ENCODE peak calls at places on chromosomes 1 and 21, in five cellular contexts. S, B, D, G and T are unnamed samples. For H3K9me3, the result is how much of the 10 kb centered on the place peaks cover.

GRCh38 chr1:39047374-39048229 is 21.5 kb downstream of the NDUFS5 start:
- DNase-seq in S (no peak), B (no peak), D (no peak), G (peak), T (peak)

GRCh38 chr1:7046314-7046713 is 261.1 kb downstream of the CAMTA1 start:
- DNase-seq in S (peak), B (peak), D (peak), G (peak), T (peak)

GRCh38 chr1:159214149-159214760 is 9.6 kb downstream of the ACKR1 start:
- DNase-seq in S (peak), B (no peak), D (peak), G (peak), T (peak)

GRCh38 chr21:42276526-42277154 is 38.6 kb downstream of the TFF3 start:
- DNase-seq in S (no peak), B (no peak), D (no peak), G (no peak), T (no peak)

GRCh38 chr1:100775483-100775882 is 55.9 kb downstream of the VCAM1 start:
- DNase-seq in S (no peak), B (no peak), D (no peak), G (no peak), T (no peak)

GRCh38 chr1:152546704-152547103 is 19.9 kb downstream of the LCE3E start:
- DNase-seq in S (no peak), B (no peak), D (no peak), G (no peak), T (no peak)

GRCh38 chr1:2646837-2647236 is 14.0 kb upstream of the MMEL1 start:
- DNase-seq in S (no peak), B (no peak), D (no peak), G (no peak), T (no peak)

GRCh38 chr1:211882391-211882790 is 51.8 kb upstream of the LPGAT1 start:
- DNase-seq in S (no peak), B (no peak), D (no peak), G (no peak), T (no peak)

GRCh38 chr1:1917995-1918900 is 831 bp downstream of the TMEM52 start:
- DNase-seq in S (no peak), B (no peak), D (no peak), G (no peak), T (no peak)

DNA sequence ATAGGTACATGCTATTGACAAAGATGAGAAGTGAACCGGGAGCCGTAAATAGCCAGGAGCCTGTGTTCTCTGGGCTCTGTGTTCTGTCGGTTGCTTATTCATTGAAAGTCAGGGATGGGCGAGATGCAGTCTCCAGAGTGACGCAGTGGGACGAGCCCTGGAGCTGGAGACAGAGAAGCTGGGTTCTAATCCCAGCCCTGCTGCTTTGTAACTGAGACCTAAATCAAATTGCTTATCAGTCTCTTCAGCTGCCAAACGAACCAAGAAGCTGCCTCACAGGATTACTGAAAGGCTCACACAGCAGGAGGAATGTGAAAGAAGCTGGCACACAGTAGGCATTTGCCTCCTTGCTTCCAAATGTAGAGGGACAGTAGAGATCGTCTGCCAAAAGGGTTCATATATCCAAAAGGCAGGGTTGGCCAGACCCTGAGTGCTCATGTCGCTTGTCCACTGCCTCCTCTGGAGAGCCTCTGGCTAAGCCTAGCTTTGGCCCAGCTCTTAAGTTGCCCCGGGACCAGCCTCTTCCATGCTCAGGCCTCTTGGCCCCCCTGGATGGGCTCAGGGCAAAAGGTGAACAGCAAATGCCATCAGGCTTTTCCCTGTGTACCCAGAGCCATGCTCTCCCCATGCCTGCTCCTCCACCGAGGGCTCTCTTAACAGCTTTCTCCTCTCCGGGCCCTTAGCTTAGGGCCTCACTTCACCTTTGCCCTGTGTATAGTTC is 134.2 kb upstream of the IPO9 start:
- DNase-seq in S (no peak), B (no peak), D (no peak), G (no peak), T (no peak)
- H3K9me3 ChIP-seq in S (under half), B (under half), D (under half), G (under half), T (under half)

DNA sequence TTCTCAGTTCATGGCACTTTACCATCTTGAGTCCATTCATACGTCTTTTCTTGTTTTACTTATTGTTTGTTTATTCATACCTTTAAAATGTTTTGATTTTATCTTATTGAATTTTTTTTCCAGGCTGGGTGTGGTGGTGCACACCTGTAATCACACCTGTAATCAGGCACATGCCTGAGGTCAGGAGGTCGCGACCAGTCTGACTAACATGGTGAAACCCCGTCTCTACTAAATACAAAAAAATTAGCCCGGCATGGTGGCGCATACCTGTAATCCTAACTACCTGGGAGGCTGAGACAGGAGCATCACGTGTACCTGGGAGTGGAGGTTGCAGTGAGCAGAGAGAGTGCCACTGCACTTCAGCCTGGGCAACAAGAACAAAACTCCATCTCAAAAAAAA is 104.1 kb upstream of the MROH9 start:
- DNase-seq in S (no peak), B (no peak), D (no peak), G (no peak), T (no peak)
- H2BK15ac ChIP-seq in S (no peak), B (no peak), D (no peak), G (no peak), T (no peak)

GRCh38 chr1:106615473-106615872 is 441.0 kb upstream of the PRMT6 start:
- DNase-seq in S (no peak), B (no peak), D (no peak), G (no peak), T (no peak)

GRCh38 chr1:106613861-106614260 is 442.6 kb upstream of the PRMT6 start:
- DNase-seq in S (no peak), B (no peak), D (no peak), G (no peak), T (no peak)

GRCh38 chr1:106608836-106609235 is 447.6 kb upstream of the PRMT6 start:
- DNase-seq in S (no peak), B (no peak), D (no peak), G (no peak), T (no peak)

GRCh38 chr1:106613106-106613505 is 443.4 kb upstream of the PRMT6 start:
- DNase-seq in S (no peak), B (no peak), D (no peak), G (no peak), T (no peak)
- H3K9me3 ChIP-seq in S (under half), B (under half), D (under half), G (under half), T (under half)

DNA sequence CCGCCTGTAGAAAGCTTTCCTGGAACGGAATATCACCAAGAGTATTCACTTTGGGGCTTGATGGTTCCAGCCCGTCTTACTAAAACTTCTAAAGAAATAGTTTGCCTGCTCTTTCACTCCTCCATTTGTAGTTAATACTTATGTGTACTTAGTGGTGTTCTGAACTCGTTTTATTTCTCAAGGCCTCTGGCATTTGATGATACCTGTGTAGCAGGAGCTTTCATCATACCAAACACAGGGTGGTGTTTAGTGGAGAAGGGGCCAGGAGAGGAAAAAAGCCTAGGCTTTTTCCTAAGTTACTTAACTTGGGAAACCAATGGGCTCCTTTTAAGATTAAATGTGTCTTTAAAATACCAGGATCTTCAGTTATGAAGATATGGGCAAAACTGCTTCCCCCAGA is 74.3 kb downstream of the RPS6KA1 start:
- DNase-seq in S (no peak), B (no peak), D (no peak), G (no peak), T (no peak)
- H2BK15ac ChIP-seq in S (no peak), B (no peak), D (no peak), G (no peak), T (no peak)

GRCh38 chr1:246989901-246990300 is 18.0 kb downstream of the ZNF695 start:
- DNase-seq in S (no peak), B (no peak), D (no peak), G (no peak), T (no peak)
- H3K9me3 ChIP-seq in S (half or more), B (under half), D (half or more), G (half or more), T (under half)

GRCh38 chr1:9410737-9411297 is 118.1 kb downstream of the SPSB1 start:
- DNase-seq in S (no peak), B (no peak), D (no peak), G (peak), T (peak)

GRCh38 chr1:9416506-9416905 is 122.8 kb upstream of the SLC25A33 start:
- DNase-seq in S (no peak), B (no peak), D (no peak), G (no peak), T (no peak)

GRCh38 chr1:9413877-9414213 is 121.2 kb downstream of the SPSB1 start:
- DNase-seq in S (no peak), B (no peak), D (no peak), G (peak), T (peak)

GRCh38 chr1:9416918-9417500 is 122.3 kb upstream of the SLC25A33 start:
- DNase-seq in S (no peak), B (no peak), D (no peak), G (no peak), T (no peak)

GRCh38 chr1:9413143-9413876 is 120.6 kb downstream of the SPSB1 start:
- DNase-seq in S (peak), B (no peak), D (peak), G (peak), T (peak)
- H2BK15ac ChIP-seq in S (no peak), B (peak), D (peak), G (peak), T (peak)

DNA sequence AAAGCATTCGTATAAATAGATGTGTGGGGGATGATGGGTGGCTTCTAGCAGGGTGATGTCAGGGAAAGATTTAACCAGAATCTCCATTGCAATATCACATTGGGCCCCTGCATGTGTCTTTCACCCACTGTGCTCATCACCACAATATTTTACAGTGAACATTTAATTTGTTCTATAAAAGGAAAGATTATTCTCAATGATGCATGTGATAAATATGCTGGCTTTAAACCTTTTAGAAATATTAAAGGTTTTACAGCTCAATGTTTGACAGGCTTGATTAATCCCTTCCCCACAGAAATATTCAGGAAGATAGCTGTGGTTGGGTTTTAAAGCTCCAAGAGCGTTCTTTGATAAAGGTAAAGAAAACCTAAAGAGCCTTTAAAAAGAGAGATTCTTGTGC is 457.8 kb upstream of the DAB1 start:
- DNase-seq in S (no peak), B (no peak), D (no peak), G (no peak), T (no peak)
- H3K9me3 ChIP-seq in S (under half), B (under half), D (under half), G (under half), T (under half)

GRCh38 chr1:42992043-42992697 is 33.5 kb upstream of the SLC2A1 start:
- DNase-seq in S (no peak), B (no peak), D (no peak), G (no peak), T (no peak)
- H2BK15ac ChIP-seq in S (no peak), B (no peak), D (no peak), G (no peak), T (no peak)